ENCODE peak calls at places on chromosomes 2 and 18, in seven cellular contexts. One of them, this sample, is unnamed.

GRCh38 chr2:28780496-28780895 is 28.9 kb downstream of the PPP1CB start:
- DNase-seq in fibroblast of mammary gland: no peak
- DNase-seq in left ventricle myocardium inferior: no peak
- DNase-seq in cardiac muscle cell: no peak
- DNase-seq in left lung: no peak
- DNase-seq in GM12878: no peak
- DNase-seq in fibroblast of lung: no peak
- DNase-seq in this sample: no peak

GRCh38 chr2:36451512-36451911 is 95.9 kb downstream of the CRIM1 start:
- DNase-seq in fibroblast of mammary gland: peak
- DNase-seq in left ventricle myocardium inferior: no peak
- DNase-seq in cardiac muscle cell: peak
- DNase-seq in left lung: no peak
- DNase-seq in GM12878: no peak
- DNase-seq in fibroblast of lung: peak
- DNase-seq in this sample: peak

GRCh38 chr2:214261683-214262082 is 149.2 kb upstream of the VWC2L start:
- DNase-seq in fibroblast of mammary gland: no peak
- DNase-seq in left ventricle myocardium inferior: no peak
- DNase-seq in cardiac muscle cell: no peak
- DNase-seq in left lung: no peak
- DNase-seq in GM12878: no peak
- DNase-seq in fibroblast of lung: peak
- DNase-seq in this sample: peak

GRCh38 chr2:135742307-135742838 is 718 bp downstream of the UBXN4 start:
- DNase-seq in fibroblast of mammary gland: peak
- DNase-seq in left ventricle myocardium inferior: peak
- DNase-seq in cardiac muscle cell: peak
- DNase-seq in left lung: peak
- DNase-seq in GM12878: no peak
- DNase-seq in fibroblast of lung: peak
- DNase-seq in this sample: peak

GRCh38 chr2:49948744-49949143 is 794.4 kb upstream of the FSHR start:
- DNase-seq in fibroblast of mammary gland: no peak
- DNase-seq in left ventricle myocardium inferior: no peak
- DNase-seq in cardiac muscle cell: no peak
- DNase-seq in left lung: no peak
- DNase-seq in GM12878: no peak
- DNase-seq in fibroblast of lung: no peak
- DNase-seq in this sample: no peak

GRCh38 chr18:62128157-62128556 is 58.7 kb downstream of the PIGN start:
- DNase-seq in fibroblast of mammary gland: peak
- DNase-seq in left ventricle myocardium inferior: no peak
- DNase-seq in cardiac muscle cell: peak
- DNase-seq in left lung: no peak
- DNase-seq in GM12878: no peak
- DNase-seq in fibroblast of lung: peak
- DNase-seq in this sample: peak

GRCh38 chr18:25457636-25458035 is 105.7 kb upstream of the ZNF521 start:
- DNase-seq in fibroblast of mammary gland: peak
- DNase-seq in left ventricle myocardium inferior: no peak
- DNase-seq in cardiac muscle cell: peak
- DNase-seq in left lung: no peak
- DNase-seq in GM12878: no peak
- DNase-seq in fibroblast of lung: peak
- DNase-seq in this sample: no peak

GRCh38 chr2:234165421-234165820 is 114.9 kb downstream of the SPP2 start:
- DNase-seq in fibroblast of mammary gland: no peak
- DNase-seq in left ventricle myocardium inferior: no peak
- DNase-seq in cardiac muscle cell: peak
- DNase-seq in left lung: no peak
- DNase-seq in GM12878: no peak
- DNase-seq in fibroblast of lung: peak
- DNase-seq in this sample: peak

GRCh38 chr2:112004246-112004645 is 50.8 kb upstream of the TMEM87B start:
- DNase-seq in fibroblast of mammary gland: no peak
- DNase-seq in left ventricle myocardium inferior: peak
- DNase-seq in cardiac muscle cell: peak
- DNase-seq in left lung: peak
- DNase-seq in GM12878: peak
- DNase-seq in fibroblast of lung: peak
- DNase-seq in this sample: peak

GRCh38 chr2:223674998-223675609 is 72.9 kb upstream of the SCG2 start:
- DNase-seq in fibroblast of mammary gland: peak
- DNase-seq in left ventricle myocardium inferior: no peak
- DNase-seq in cardiac muscle cell: peak
- DNase-seq in left lung: no peak
- DNase-seq in GM12878: no peak
- DNase-seq in fibroblast of lung: peak
- DNase-seq in this sample: peak

GRCh38 chr2:98494699-98495098 is 50.0 kb downstream of the INPP4A start:
- DNase-seq in fibroblast of mammary gland: no peak
- DNase-seq in left ventricle myocardium inferior: no peak
- DNase-seq in cardiac muscle cell: no peak
- DNase-seq in left lung: no peak
- DNase-seq in GM12878: no peak
- DNase-seq in fibroblast of lung: no peak
- DNase-seq in this sample: no peak

GRCh38 chr2:62657752-62658151 is 47.8 kb upstream of the EHBP1 start:
- DNase-seq in fibroblast of mammary gland: no peak
- DNase-seq in left ventricle myocardium inferior: no peak
- DNase-seq in cardiac muscle cell: no peak
- DNase-seq in left lung: no peak
- DNase-seq in GM12878: peak
- DNase-seq in fibroblast of lung: no peak
- DNase-seq in this sample: no peak

GRCh38 chr2:20624156-20624883 is 26.6 kb downstream of the HS1BP3 start:
- DNase-seq in fibroblast of mammary gland: no peak
- DNase-seq in left ventricle myocardium inferior: peak
- DNase-seq in cardiac muscle cell: no peak
- DNase-seq in left lung: peak
- DNase-seq in GM12878: no peak
- DNase-seq in fibroblast of lung: no peak
- DNase-seq in this sample: no peak

GRCh38 chr2:167646557-167646956 is 600.8 kb downstream of the STK39 start:
- DNase-seq in fibroblast of mammary gland: no peak
- DNase-seq in left ventricle myocardium inferior: no peak
- DNase-seq in cardiac muscle cell: no peak
- DNase-seq in left lung: no peak
- DNase-seq in GM12878: no peak
- DNase-seq in fibroblast of lung: no peak
- DNase-seq in this sample: no peak

GRCh38 chr2:81412681-81413080 is 1108.1 kb upstream of the LRRTM1 start:
- DNase-seq in fibroblast of mammary gland: no peak
- DNase-seq in left ventricle myocardium inferior: no peak
- DNase-seq in cardiac muscle cell: no peak
- DNase-seq in left lung: no peak
- DNase-seq in GM12878: no peak
- DNase-seq in fibroblast of lung: no peak
- DNase-seq in this sample: no peak

GRCh38 chr2:17309186-17309585 is 209.1 kb downstream of the RAD51AP2 start:
- DNase-seq in fibroblast of mammary gland: no peak
- DNase-seq in left ventricle myocardium inferior: no peak
- DNase-seq in cardiac muscle cell: no peak
- DNase-seq in left lung: no peak
- DNase-seq in GM12878: no peak
- DNase-seq in fibroblast of lung: no peak
- DNase-seq in this sample: no peak

GRCh38 chr2:219041252-219041651 is at the start of gene CFAP65:
- DNase-seq in fibroblast of mammary gland: peak
- DNase-seq in left ventricle myocardium inferior: no peak
- DNase-seq in cardiac muscle cell: peak
- DNase-seq in left lung: no peak
- DNase-seq in GM12878: no peak
- DNase-seq in fibroblast of lung: peak
- DNase-seq in this sample: peak

GRCh38 chr18:60448487-60449267 is 76.1 kb upstream of the MC4R start:
- DNase-seq in fibroblast of mammary gland: no peak
- DNase-seq in left ventricle myocardium inferior: no peak
- DNase-seq in cardiac muscle cell: no peak
- DNase-seq in left lung: no peak
- DNase-seq in GM12878: no peak
- DNase-seq in fibroblast of lung: no peak
- DNase-seq in this sample: no peak

GRCh38 chr2:126908721-126909177 is 10.1 kb downstream of the TEX51 start:
- DNase-seq in fibroblast of mammary gland: no peak
- DNase-seq in left ventricle myocardium inferior: no peak
- DNase-seq in cardiac muscle cell: no peak
- DNase-seq in left lung: no peak
- DNase-seq in GM12878: no peak
- DNase-seq in fibroblast of lung: no peak
- DNase-seq in this sample: no peak

GRCh38 chr2:25273985-25274550 is 67.7 kb downstream of the DNMT3A start:
- DNase-seq in fibroblast of mammary gland: no peak
- DNase-seq in left ventricle myocardium inferior: no peak
- DNase-seq in cardiac muscle cell: no peak
- DNase-seq in left lung: no peak
- DNase-seq in GM12878: no peak
- DNase-seq in fibroblast of lung: no peak
- DNase-seq in this sample: no peak

GRCh38 chr2:170812716-170813585 is 3.7 kb upstream of the GAD1 start:
- DNase-seq in fibroblast of mammary gland: peak
- DNase-seq in left ventricle myocardium inferior: no peak
- DNase-seq in cardiac muscle cell: peak
- DNase-seq in left lung: no peak
- DNase-seq in GM12878: no peak
- DNase-seq in fibroblast of lung: peak
- DNase-seq in this sample: peak

GRCh38 chr2:100392715-100393114 is 24.8 kb downstream of the CHST10 start:
- DNase-seq in fibroblast of mammary gland: no peak
- DNase-seq in left ventricle myocardium inferior: no peak
- DNase-seq in cardiac muscle cell: no peak
- DNase-seq in left lung: no peak
- DNase-seq in GM12878: no peak
- DNase-seq in fibroblast of lung: no peak
- DNase-seq in this sample: no peak

GRCh38 chr2:100391735-100392515 is 25.5 kb downstream of the CHST10 start:
- DNase-seq in fibroblast of mammary gland: no peak
- DNase-seq in left ventricle myocardium inferior: peak
- DNase-seq in cardiac muscle cell: no peak
- DNase-seq in left lung: no peak
- DNase-seq in GM12878: no peak
- DNase-seq in fibroblast of lung: no peak
- DNase-seq in this sample: no peak

GRCh38 chr2:100393362-100393761 is 24.1 kb downstream of the CHST10 start:
- DNase-seq in fibroblast of mammary gland: no peak
- DNase-seq in left ventricle myocardium inferior: no peak
- DNase-seq in cardiac muscle cell: no peak
- DNase-seq in left lung: no peak
- DNase-seq in GM12878: no peak
- DNase-seq in fibroblast of lung: no peak
- DNase-seq in this sample: no peak

GRCh38 chr2:100395532-100396350 is 21.7 kb downstream of the CHST10 start:
- DNase-seq in fibroblast of mammary gland: no peak
- DNase-seq in left ventricle myocardium inferior: no peak
- DNase-seq in cardiac muscle cell: no peak
- DNase-seq in left lung: no peak
- DNase-seq in GM12878: no peak
- DNase-seq in fibroblast of lung: no peak
- DNase-seq in this sample: no peak

DNA sequence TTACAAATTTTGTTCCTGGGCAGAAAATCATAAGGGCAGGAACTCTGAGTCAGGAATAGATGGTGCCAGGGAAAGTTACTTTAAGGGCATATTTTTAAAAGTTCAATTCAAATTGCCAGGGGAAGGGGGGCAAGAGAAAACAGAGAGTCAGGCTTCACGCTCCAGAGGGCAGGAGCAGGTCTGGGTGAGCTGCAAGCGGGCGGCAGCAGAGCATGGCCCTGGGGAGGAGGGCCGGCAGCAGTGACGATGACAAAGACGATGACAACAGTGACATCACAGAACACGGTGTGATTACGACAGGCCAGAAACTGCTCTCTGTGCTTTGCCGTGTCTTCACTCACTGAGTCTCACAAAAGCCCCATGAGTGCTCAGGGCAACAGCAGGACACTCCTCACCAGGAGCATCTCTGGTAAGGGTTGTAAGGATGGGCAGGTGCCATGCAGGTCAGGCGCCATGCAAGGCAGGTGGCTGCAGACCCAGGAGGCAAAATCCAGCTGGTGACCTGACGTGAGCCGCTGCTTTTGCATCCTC is 23.3 kb downstream of the CHST10 start:
- DNase-seq in fibroblast of mammary gland: no peak
- DNase-seq in left ventricle myocardium inferior: no peak
- DNase-seq in cardiac muscle cell: no peak
- DNase-seq in left lung: no peak
- DNase-seq in GM12878: peak
- DNase-seq in fibroblast of lung: no peak
- DNase-seq in this sample: no peak
- H3K4me3 ChIP-seq in fibroblast of mammary gland: no peak
- H3K4me3 ChIP-seq in left ventricle myocardium inferior: no peak
- H3K4me3 ChIP-seq in cardiac muscle cell: no peak
- H3K4me3 ChIP-seq in left lung: no peak
- H3K4me3 ChIP-seq in GM12878: peak
- H3K4me3 ChIP-seq in fibroblast of lung: no peak
- H3K4me3 ChIP-seq in this sample: no peak

GRCh38 chr2:213152065-213152794 is 818 bp upstream of the IKZF2 start:
- DNase-seq in fibroblast of mammary gland: peak
- DNase-seq in left ventricle myocardium inferior: peak
- DNase-seq in cardiac muscle cell: peak
- DNase-seq in left lung: peak
- DNase-seq in GM12878: no peak
- DNase-seq in fibroblast of lung: peak
- DNase-seq in this sample: peak
- TF ChIP-seq CTCF in fibroblast of mammary gland: peak
- TF ChIP-seq CTCF in left ventricle myocardium inferior: peak
- TF ChIP-seq CTCF in cardiac muscle cell: peak
- TF ChIP-seq CTCF in left lung: no peak
- TF ChIP-seq CTCF in GM12878: peak
- TF ChIP-seq CTCF in fibroblast of lung: peak
- TF ChIP-seq CTCF in this sample: peak

DNA sequence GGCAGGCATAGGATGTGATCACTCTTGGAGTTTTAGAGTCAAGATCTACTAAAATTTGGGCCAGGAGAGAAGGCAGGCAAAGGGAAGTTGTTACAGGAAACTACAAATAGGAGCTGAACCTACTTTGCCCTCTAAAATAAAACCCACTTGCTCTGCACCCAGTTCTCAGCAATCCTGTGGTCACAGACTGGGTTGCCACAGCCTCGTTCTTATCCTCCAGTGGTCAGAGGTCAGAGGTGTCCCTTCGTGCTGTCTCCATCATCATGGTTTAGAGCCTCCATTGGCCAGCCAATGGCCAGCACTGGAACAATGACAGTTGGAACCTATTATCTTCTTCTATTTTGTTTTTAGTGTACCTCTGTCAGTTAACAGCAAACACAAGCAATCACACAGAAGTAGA is 90.7 kb upstream of the TNP1 start:
- DNase-seq in fibroblast of mammary gland: no peak
- DNase-seq in left ventricle myocardium inferior: no peak
- DNase-seq in cardiac muscle cell: no peak
- DNase-seq in left lung: no peak
- DNase-seq in GM12878: no peak
- DNase-seq in fibroblast of lung: peak
- DNase-seq in this sample: no peak
- H3K4me3 ChIP-seq in fibroblast of mammary gland: no peak
- H3K4me3 ChIP-seq in left ventricle myocardium inferior: no peak
- H3K4me3 ChIP-seq in cardiac muscle cell: no peak
- H3K4me3 ChIP-seq in left lung: no peak
- H3K4me3 ChIP-seq in GM12878: no peak
- H3K4me3 ChIP-seq in fibroblast of lung: no peak
- H3K4me3 ChIP-seq in this sample: no peak

GRCh38 chr18:8988262-8988871 is 114.1 kb upstream of the NDUFV2 start:
- DNase-seq in fibroblast of mammary gland: peak
- DNase-seq in left ventricle myocardium inferior: peak
- DNase-seq in cardiac muscle cell: peak
- DNase-seq in left lung: peak
- DNase-seq in GM12878: no peak
- DNase-seq in fibroblast of lung: peak
- DNase-seq in this sample: peak
- TF ChIP-seq CTCF in fibroblast of mammary gland: peak
- TF ChIP-seq CTCF in left ventricle myocardium inferior: peak
- TF ChIP-seq CTCF in cardiac muscle cell: peak
- TF ChIP-seq CTCF in left lung: peak
- TF ChIP-seq CTCF in GM12878: peak
- TF ChIP-seq CTCF in fibroblast of lung: peak
- TF ChIP-seq CTCF in this sample: peak

This sample was measured in cardiac fibroblast.